ENCODE peak calls at places on chromosomes 13 and 19, in seven cellular contexts. B, E, R, L, K, G and N are unnamed samples.

GRCh38 chr13:50948576-50948975 is 39.0 kb downstream of the RNASEH2B start:
- DNase-seq in E (no peak), K (no peak), R (no peak), B (no peak), G (no peak), L (no peak), N (no peak)

GRCh38 chr13:114112826-114113322 is 19.5 kb downstream of the RASA3 start:
- DNase-seq in K (peak), E (no peak), G (no peak), B (no peak), R (no peak), L (no peak), N (no peak)

GRCh38 chr13:57224414-57224813 is 57.4 kb downstream of the PRR20E start:
- DNase-seq in B (no peak), E (no peak), K (no peak), R (no peak), L (no peak), G (no peak), N (no peak)

GRCh38 chr19:5542665-5543064 is 25.1 kb downstream of the TINCR start:
- DNase-seq in K (no peak), L (no peak), B (no peak), R (peak), E (no peak), G (no peak), N (no peak)

GRCh38 chr13:108227651-108228272 is 9.6 kb downstream of the ABHD13 start:
- DNase-seq in B (no peak), E (peak), G (no peak), L (no peak), K (no peak), R (peak), N (no peak)

GRCh38 chr13:30880756-30881155 is 25.3 kb upstream of the MEDAG start:
- DNase-seq in K (no peak), B (peak), R (no peak), E (no peak), L (no peak), G (no peak), N (no peak)

GRCh38 chr13:48643159-48643558 is 10.6 kb upstream of the CYSLTR2 start:
- DNase-seq in L (no peak), B (no peak), E (no peak), K (no peak), G (no peak), R (no peak), N (no peak)

GRCh38 chr19:5436101-5436947 is 18.9 kb upstream of the ZNRF4 start:
- DNase-seq in B (peak), L (no peak), G (peak), E (no peak), K (no peak), R (peak), N (no peak)

GRCh38 chr19:35045667-35046300 is 4.3 kb downstream of the HPN start:
- DNase-seq in K (no peak), R (peak), G (peak), B (no peak), E (peak), L (no peak), N (no peak)

GRCh38 chr13:113836917-113837553 is 26.8 kb downstream of the GAS6 start:
- DNase-seq in R (peak), B (peak), L (no peak), G (no peak), E (peak), K (peak), N (peak)

GRCh38 chr13:51797664-51798488 is 6.1 kb downstream of the DHRS12 start:
- DNase-seq in K (peak), E (peak), B (no peak), L (peak), R (peak), G (peak), N (no peak)

GRCh38 chr19:33040994-33041827 is 23.5 kb downstream of the RHPN2 start:
- DNase-seq in K (no peak), B (peak), E (no peak), R (no peak), G (no peak), L (no peak), N (peak)

GRCh38 chr13:50319603-50320296 is 304.5 kb downstream of the KCNRG start:
- DNase-seq in G (no peak), E (no peak), B (peak), K (no peak), L (no peak), R (no peak), N (no peak)

GRCh38 chr13:95882121-95882520 is 171.1 kb downstream of the UGGT2 start:
- DNase-seq in B (no peak), E (no peak), L (no peak), K (no peak), R (no peak), G (no peak), N (no peak)

GRCh38 chr19:30695171-30695875 is 323.1 kb downstream of the ZNF536 start:
- DNase-seq in B (no peak), L (no peak), R (no peak), E (no peak), K (peak), G (no peak), N (no peak)

GRCh38 chr19:54356444-54357056 is 8.2 kb downstream of the LAIR1 start:
- DNase-seq in L (no peak), K (no peak), G (no peak), B (no peak), E (no peak), R (no peak), N (no peak)